ENCODE peak calls at places on chromosomes 4 and X, in eight cellular contexts. A is A549, R is GM23338, W is mammary epithelial cell, L is choroid plexus epithelial cell, O is psoas muscle, D is BE2C, G is suprapubic skin. Z is an unnamed sample.

GRCh38 chr4:26263165-26263564 is 57.6 kb upstream of the RBPJ start:
- DNase-seq in A (no peak), R (peak; percentile 63), W (no peak), L (no peak), O (no peak), D (peak; percentile 9), G (no peak), Z (peak; percentile 68)

GRCh38 chr4:19748470-19748869 is 503.2 kb upstream of the SLIT2 start:
- DNase-seq in A (no peak), R (no peak), W (no peak), L (peak; percentile 91), O (no peak), D (no peak), G (peak; percentile 69), Z (no peak)

GRCh38 chr4:145557720-145558119 is 61.5 kb upstream of the MMAA start:
- DNase-seq in A (peak; percentile 17), R (peak; percentile 87), W (peak; percentile 75), L (peak; percentile 88), O (peak; percentile 55), D (peak; percentile 62), G (no peak), Z (peak; percentile 42)

GRCh38 chrX:75893281-75893680 is 108.2 kb upstream of the MAGEE2 start:
- DNase-seq in A (no peak), R (no peak), W (no peak), L (no peak), O (no peak), D (no peak), G (no peak), Z (no peak)

GRCh38 chr4:143405197-143405730 is 68.6 kb downstream of the GAB1 start:
- DNase-seq in A (no peak), R (no peak), W (no peak), L (no peak), O (no peak), D (no peak), G (no peak), Z (no peak)

GRCh38 chr4:140764785-140765392 is 8.7 kb upstream of the TBC1D9 start:
- DNase-seq in A (no peak), R (peak; percentile 48), W (peak; percentile 5), L (peak; percentile 31), O (no peak), D (no peak), G (no peak), Z (peak; percentile 86)

GRCh38 chr4:125838924-125839323 is 524.2 kb downstream of the FAT4 start:
- DNase-seq in A (no peak), R (no peak), W (no peak), L (peak; percentile 5), O (no peak), D (no peak), G (no peak), Z (no peak)

GRCh38 chr4:6803246-6803645 is 20.7 kb downstream of the KIAA0232 start:
- DNase-seq in A (no peak), R (no peak), W (no peak), L (no peak), O (no peak), D (no peak), G (no peak), Z (no peak)

GRCh38 chr4:141599853-141600252 is 36.5 kb upstream of the IL15 start:
- DNase-seq in A (no peak), R (no peak), W (no peak), L (peak; percentile 11), O (no peak), D (no peak), G (no peak), Z (no peak)

GRCh38 chr4:8546766-8547107 is 33.5 kb upstream of the GPR78 start:
- DNase-seq in A (no peak), R (no peak), W (no peak), L (no peak), O (no peak), D (no peak), G (no peak), Z (no peak)

GRCh38 chr4:8164687-8165086 is 6.1 kb upstream of the ABLIM2 start:
- DNase-seq in A (no peak), R (no peak), W (no peak), L (no peak), O (no peak), D (no peak), G (no peak), Z (no peak)

GRCh38 chr4:5399790-5400421 is 308.5 kb downstream of the EVC2 start:
- DNase-seq in A (peak; percentile 36), R (peak; percentile 76), W (no peak), L (peak; percentile 64), O (no peak), D (peak; percentile 52), G (no peak), Z (no peak)

GRCh38 chrX:9586992-9587392 is 122.1 kb downstream of the TBL1X start:
- DNase-seq in A (no peak), R (peak; percentile 47), W (no peak), L (no peak), O (no peak), D (peak; percentile 21), G (no peak), Z (no peak)

GRCh38 chrX:119041175-119041574 is 31.6 kb upstream of the CT47C1 start:
- DNase-seq in A (peak; percentile 44), R (no peak), W (peak; percentile 26), L (peak; percentile 89), O (no peak), D (peak; percentile 7), G (no peak), Z (no peak)

GRCh38 chr4:16269742-16270522 is 43.7 kb upstream of the TAPT1 start:
- DNase-seq in A (no peak), R (no peak), W (peak; percentile 95), L (peak; percentile 86), O (no peak), D (no peak), G (no peak), Z (no peak)

GRCh38 chr4:75002381-75002780 is 69.5 kb downstream of the PARM1 start:
- DNase-seq in A (no peak), R (no peak), W (no peak), L (no peak), O (no peak), D (no peak), G (no peak), Z (no peak)

GRCh38 chr4:111880116-111880515 is 265.1 kb upstream of the FAM241A start:
- DNase-seq in A (no peak), R (no peak), W (no peak), L (no peak), O (no peak), D (no peak), G (no peak), Z (no peak)

GRCh38 chr4:5045099-5045498 is 6.2 kb upstream of the STK32B start:
- DNase-seq in A (no peak), R (no peak), W (no peak), L (peak; percentile 75), O (no peak), D (no peak), G (no peak), Z (no peak)

GRCh38 chr4:75715105-75715799 is 9.1 kb upstream of the USO1 start:
- DNase-seq in A (no peak), R (no peak), W (no peak), L (peak; percentile 58), O (no peak), D (no peak), G (no peak), Z (no peak)

DNA sequence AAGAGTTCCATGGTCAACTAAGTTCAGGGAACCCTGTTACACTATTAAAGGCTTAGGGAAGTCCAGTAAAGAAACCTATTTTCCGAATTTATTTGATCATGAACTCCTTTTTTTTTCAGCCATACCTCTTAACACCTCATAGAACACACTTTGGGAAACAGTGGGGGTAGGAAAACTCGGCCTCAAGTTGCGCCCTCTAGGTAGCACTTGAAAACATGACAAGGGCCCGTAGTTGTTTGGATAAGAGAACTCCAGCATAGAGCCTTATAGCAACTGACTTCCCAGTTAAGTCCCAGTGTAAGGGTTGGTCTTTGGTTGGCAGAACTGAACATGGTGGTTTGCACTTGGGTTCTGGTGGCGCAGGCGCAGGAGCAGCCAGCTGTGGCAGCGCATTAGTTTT is 14.4 kb downstream of the OGT start:
- DNase-seq in A (no peak), R (peak; percentile 38), W (no peak), L (no peak), O (no peak), D (no peak), G (no peak), Z (no peak)
- TF ChIP-seq CTCF in A (no peak), R (peak; percentile 19), W (no peak), L (no peak), O (no peak), D (no peak), G (no peak), Z (no peak)

GRCh38 chr4:54958236-54958635 is 167.2 kb downstream of the KDR start:
- DNase-seq in A (no peak), R (no peak), W (no peak), L (peak; percentile 84), O (no peak), D (no peak), G (no peak), Z (no peak)
- H3K4me3 ChIP-seq in A (no peak overlapping the region), R (no peak overlapping the region), W (no peak overlapping the region), L (no peak overlapping the region), O (no peak overlapping the region), D (no peak overlapping the region), G (no peak overlapping the region), Z (no peak overlapping the region)

GRCh38 chr4:36523182-36523581 is 241.8 kb downstream of the DTHD1 start:
- DNase-seq in A (no peak), R (peak; percentile 20), W (no peak), L (no peak), O (no peak), D (no peak), G (no peak), Z (no peak)
- TF ChIP-seq CTCF in A (no peak), R (no peak), W (no peak), L (no peak), O (no peak), D (no peak), G (no peak), Z (no peak)

GRCh38 chr4:1741208-1741607 is 19.9 kb downstream of the TACC3 start:
- DNase-seq in A (no peak), R (no peak), W (no peak), L (no peak), O (no peak), D (no peak), G (no peak), Z (no peak)

GRCh38 chr4:1740021-1740545 is 18.8 kb downstream of the TACC3 start:
- DNase-seq in A (no peak), R (no peak), W (no peak), L (no peak), O (no peak), D (no peak), G (no peak), Z (no peak)

GRCh38 chr4:1738410-1738809 is 17.1 kb downstream of the TACC3 start:
- DNase-seq in A (no peak), R (no peak), W (no peak), L (no peak), O (no peak), D (no peak), G (no peak), Z (no peak)

GRCh38 chr4:1737666-1738065 is 16.3 kb downstream of the TACC3 start:
- DNase-seq in A (no peak), R (no peak), W (no peak), L (no peak), O (no peak), D (no peak), G (no peak), Z (no peak)

DNA sequence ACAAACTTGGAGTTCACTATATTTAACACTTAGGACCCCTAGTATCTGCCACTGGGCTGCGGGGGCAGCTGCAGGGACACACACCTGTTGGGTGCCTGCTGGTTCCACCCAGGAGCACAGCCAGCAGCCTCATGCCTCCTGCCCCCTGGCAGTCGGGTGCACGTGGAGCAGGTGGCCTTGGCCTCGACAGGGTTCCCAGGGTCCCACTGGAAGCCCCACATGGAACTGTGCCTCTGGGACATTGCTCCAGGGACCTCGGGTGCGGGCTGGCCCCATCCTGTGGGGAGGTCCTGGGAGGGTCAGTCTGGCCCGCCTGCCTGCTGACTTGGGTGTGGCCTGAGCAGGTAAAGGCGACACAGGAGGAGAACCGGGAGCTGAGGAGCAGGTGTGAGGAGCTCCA is 18.0 kb downstream of the TACC3 start:
- DNase-seq in A (no peak), R (no peak), W (no peak), L (no peak), O (no peak), D (no peak), G (no peak), Z (no peak)
- H3K4me3 ChIP-seq in A (no peak overlapping the region), R (no peak overlapping the region), W (no peak overlapping the region), L (no peak overlapping the region), O (no peak overlapping the region), D (no peak overlapping the region), G (no peak overlapping the region), Z (no peak overlapping the region)